ENCODE peak calls at places on chromosomes 2 and 18, in seven cellular contexts. S, L, D, Z, E, B and F are unnamed samples.
A peak's percentile ranks its signal among the peaks of the same experiment; 100 is the strongest.

GRCh38 chr2:102253753-102254150 is 57.6 kb upstream of the IL1RL1 start:
- ATAC-seq in S (no peak), L (no peak), D (no peak), Z (no peak), E (no peak), B (no peak), F (no peak)

GRCh38 chr2:225328192-225328591 is 71.3 kb upstream of the NYAP2 start:
- ATAC-seq in S (no peak), L (no peak), D (no peak), Z (no peak), E (no peak), B (no peak), F (no peak)

GRCh38 chr2:39642054-39642742 is 23.5 kb upstream of the TMEM178A start:
- ATAC-seq in S (peak; percentile 90), L (no peak), D (peak; percentile 96), Z (no peak), E (peak; percentile 46), B (peak; percentile 30), F (peak; percentile 39)

GRCh38 chr2:211468881-211469280 is 912.5 kb downstream of the CPS1 start:
- ATAC-seq in S (no peak), L (no peak), D (no peak), Z (no peak), E (no peak), B (no peak), F (no peak)

GRCh38 chr18:75407468-75408437 is 19.8 kb downstream of the SMIM21 start:
- ATAC-seq in S (no peak), L (no peak), D (no peak), Z (no peak), E (no peak), B (peak; percentile 50), F (no peak)

GRCh38 chr2:15480552-15480951 is 80.6 kb downstream of the NBAS start:
- ATAC-seq in S (no peak), L (no peak), D (no peak), Z (no peak), E (no peak), B (no peak), F (no peak)

GRCh38 chr2:118088051-118089014 is at the start of gene INSIG2:
- ATAC-seq in S (peak; percentile 99), L (peak; percentile 88), D (peak; percentile 99), Z (peak; percentile 96), E (peak; percentile 98), B (peak; percentile 99), F (peak; percentile 98)

GRCh38 chr2:200416878-200417277 is 93.0 kb downstream of the KCTD18 start:
- ATAC-seq in S (no peak), L (no peak), D (no peak), Z (no peak), E (no peak), B (no peak), F (peak; percentile 81)

GRCh38 chr2:95007822-95008221 is 17.7 kb upstream of the MAL start:
- ATAC-seq in S (peak; percentile 71), L (no peak), D (peak; percentile 79), Z (peak; percentile 30), E (no peak), B (no peak), F (no peak)

GRCh38 chr18:77461062-77461693 is 211.5 kb downstream of the GALR1 start:
- ATAC-seq in S (peak; percentile 59), L (no peak), D (peak; percentile 93), Z (no peak), E (no peak), B (no peak), F (no peak)

GRCh38 chr18:51169731-51170130 is 27.8 kb downstream of the MEX3C start:
- ATAC-seq in S (no peak), L (peak; percentile 38), D (no peak), Z (no peak), E (no peak), B (no peak), F (no peak)

GRCh38 chr2:65309699-65310098 is 82.1 kb downstream of the ACTR2 start:
- ATAC-seq in S (no peak), L (peak; percentile 11), D (no peak), Z (peak; percentile 19), E (no peak), B (peak; percentile 16), F (peak; percentile 74)

GRCh38 chr2:8324164-8324848 is 357.6 kb upstream of the ID2 start:
- ATAC-seq in S (no peak), L (no peak), D (no peak), Z (peak; percentile 28), E (no peak), B (no peak), F (no peak)

GRCh38 chr2:5250482-5250881 is 441.7 kb upstream of the SOX11 start:
- ATAC-seq in S (no peak), L (no peak), D (no peak), Z (no peak), E (no peak), B (no peak), F (no peak)

GRCh38 chr2:7607774-7608173 is 690.6 kb downstream of the RNF144A start:
- ATAC-seq in S (no peak), L (no peak), D (no peak), Z (peak; percentile 52), E (no peak), B (no peak), F (no peak)

GRCh38 chr2:60295591-60295962 is 257.9 kb downstream of the BCL11A start:
- ATAC-seq in S (no peak), L (no peak), D (no peak), Z (no peak), E (no peak), B (no peak), F (no peak)

GRCh38 chr2:128604045-128604444 is 285.4 kb upstream of the HS6ST1 start:
- ATAC-seq in S (no peak), L (no peak), D (no peak), Z (no peak), E (no peak), B (no peak), F (no peak)